ENCODE peak calls at places on chromosomes 3 and 15, in ten cellular contexts. One of them, this sample, is unnamed.

GRCh38 chr3:73192036-73192738 is 130.7 kb downstream of the EBLN2 start:
- DNase-seq in CD4-positive, alpha-beta T cell: no peak
- DNase-seq in PC-3: peak
- DNase-seq in fibroblast of lung: no peak
- DNase-seq in AG04450: no peak
- DNase-seq in tibial nerve: no peak
- DNase-seq in cardiac muscle cell: no peak
- DNase-seq in CD8-positive, alpha-beta memory T cell: no peak
- DNase-seq in GM23338: peak
- DNase-seq in upper lobe of right lung: no peak
- DNase-seq in this sample: no peak

GRCh38 chr3:112930771-112931170 is 44.1 kb downstream of the CD200R1 start:
- DNase-seq in CD4-positive, alpha-beta T cell: no peak
- DNase-seq in CD8-positive, alpha-beta memory T cell: no peak
- DNase-seq in fibroblast of lung: peak
- DNase-seq in upper lobe of right lung: no peak
- DNase-seq in cardiac muscle cell: no peak
- DNase-seq in GM23338: no peak
- DNase-seq in PC-3: no peak
- DNase-seq in tibial nerve: no peak
- DNase-seq in AG04450: no peak
- DNase-seq in this sample: no peak

GRCh38 chr3:147377412-147378185 is 28.7 kb downstream of the ZIC4 start:
- DNase-seq in CD8-positive, alpha-beta memory T cell: no peak
- DNase-seq in cardiac muscle cell: no peak
- DNase-seq in upper lobe of right lung: no peak
- DNase-seq in fibroblast of lung: no peak
- DNase-seq in GM23338: peak
- DNase-seq in tibial nerve: no peak
- DNase-seq in PC-3: no peak
- DNase-seq in AG04450: no peak
- DNase-seq in CD4-positive, alpha-beta T cell: no peak
- DNase-seq in this sample: no peak

GRCh38 chr3:112017081-112017480 is 17.5 kb upstream of the TMPRSS7 start:
- DNase-seq in fibroblast of lung: no peak
- DNase-seq in PC-3: no peak
- DNase-seq in CD8-positive, alpha-beta memory T cell: no peak
- DNase-seq in CD4-positive, alpha-beta T cell: no peak
- DNase-seq in GM23338: no peak
- DNase-seq in AG04450: no peak
- DNase-seq in upper lobe of right lung: no peak
- DNase-seq in tibial nerve: no peak
- DNase-seq in cardiac muscle cell: no peak
- DNase-seq in this sample: no peak

GRCh38 chr3:16127257-16127656 is 47.2 kb upstream of the GALNT15 start:
- DNase-seq in cardiac muscle cell: no peak
- DNase-seq in CD4-positive, alpha-beta T cell: no peak
- DNase-seq in upper lobe of right lung: no peak
- DNase-seq in tibial nerve: no peak
- DNase-seq in CD8-positive, alpha-beta memory T cell: no peak
- DNase-seq in PC-3: no peak
- DNase-seq in GM23338: no peak
- DNase-seq in fibroblast of lung: peak
- DNase-seq in AG04450: no peak
- DNase-seq in this sample: no peak

GRCh38 chr3:51722362-51722761 is 15.5 kb downstream of the GRM2 start:
- DNase-seq in PC-3: peak
- DNase-seq in cardiac muscle cell: no peak
- DNase-seq in GM23338: peak
- DNase-seq in AG04450: no peak
- DNase-seq in CD8-positive, alpha-beta memory T cell: no peak
- DNase-seq in fibroblast of lung: no peak
- DNase-seq in tibial nerve: no peak
- DNase-seq in upper lobe of right lung: no peak
- DNase-seq in CD4-positive, alpha-beta T cell: no peak
- DNase-seq in this sample: no peak

GRCh38 chr3:143128212-143128611 is 8.6 kb downstream of the CHST2 start:
- DNase-seq in AG04450: no peak
- DNase-seq in cardiac muscle cell: no peak
- DNase-seq in fibroblast of lung: no peak
- DNase-seq in GM23338: no peak
- DNase-seq in PC-3: no peak
- DNase-seq in tibial nerve: no peak
- DNase-seq in upper lobe of right lung: no peak
- DNase-seq in CD4-positive, alpha-beta T cell: no peak
- DNase-seq in CD8-positive, alpha-beta memory T cell: no peak
- DNase-seq in this sample: no peak

GRCh38 chr15:66740802-66741201 is 38.8 kb downstream of the SMAD6 start:
- DNase-seq in GM23338: no peak
- DNase-seq in CD8-positive, alpha-beta memory T cell: no peak
- DNase-seq in fibroblast of lung: no peak
- DNase-seq in PC-3: peak
- DNase-seq in upper lobe of right lung: peak
- DNase-seq in cardiac muscle cell: peak
- DNase-seq in tibial nerve: peak
- DNase-seq in CD4-positive, alpha-beta T cell: no peak
- DNase-seq in AG04450: no peak
- DNase-seq in this sample: peak

GRCh38 chr3:12916159-12916558 is 74.8 kb upstream of the RPL32 start:
- DNase-seq in cardiac muscle cell: no peak
- DNase-seq in fibroblast of lung: no peak
- DNase-seq in upper lobe of right lung: no peak
- DNase-seq in CD8-positive, alpha-beta memory T cell: peak
- DNase-seq in PC-3: no peak
- DNase-seq in GM23338: no peak
- DNase-seq in AG04450: no peak
- DNase-seq in tibial nerve: no peak
- DNase-seq in CD4-positive, alpha-beta T cell: peak
- DNase-seq in this sample: no peak

GRCh38 chr3:169379496-169380121 is 283.9 kb downstream of the MECOM start:
- DNase-seq in PC-3: no peak
- DNase-seq in CD8-positive, alpha-beta memory T cell: no peak
- DNase-seq in GM23338: no peak
- DNase-seq in fibroblast of lung: no peak
- DNase-seq in cardiac muscle cell: no peak
- DNase-seq in upper lobe of right lung: no peak
- DNase-seq in tibial nerve: no peak
- DNase-seq in CD4-positive, alpha-beta T cell: no peak
- DNase-seq in AG04450: no peak
- DNase-seq in this sample: no peak

GRCh38 chr3:120661106-120661962 is 20.7 kb downstream of the HGD start:
- DNase-seq in AG04450: no peak
- DNase-seq in PC-3: peak
- DNase-seq in upper lobe of right lung: no peak
- DNase-seq in fibroblast of lung: no peak
- DNase-seq in cardiac muscle cell: peak
- DNase-seq in tibial nerve: no peak
- DNase-seq in CD4-positive, alpha-beta T cell: no peak
- DNase-seq in GM23338: no peak
- DNase-seq in CD8-positive, alpha-beta memory T cell: no peak
- DNase-seq in this sample: no peak

DNA sequence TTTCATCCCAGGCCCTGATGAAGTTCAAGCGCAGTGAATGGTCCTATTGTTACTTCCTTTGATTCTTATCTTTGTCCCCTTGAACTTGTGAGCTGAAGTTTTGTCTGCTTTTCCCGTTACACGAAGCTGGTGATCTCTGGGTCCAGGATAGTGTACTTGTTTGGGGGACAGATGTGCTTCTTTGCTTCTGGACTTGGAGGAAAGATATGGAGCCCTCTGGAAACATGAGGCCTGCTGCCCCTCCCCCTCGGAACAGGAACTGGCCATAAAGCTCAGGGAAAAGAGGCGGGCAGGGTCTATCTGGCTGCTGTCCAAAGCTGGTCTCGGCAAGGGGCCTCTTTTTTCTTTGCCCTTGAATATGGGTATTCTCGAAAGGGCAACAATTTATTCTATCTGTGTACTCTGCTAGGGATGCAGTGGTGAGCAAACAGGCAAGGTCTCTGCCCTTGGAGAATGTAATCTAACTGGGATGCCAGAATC is 47.6 kb downstream of the IDH2 start:
- DNase-seq in tibial nerve: no peak
- DNase-seq in GM23338: no peak
- DNase-seq in cardiac muscle cell: no peak
- DNase-seq in PC-3: no peak
- DNase-seq in upper lobe of right lung: no peak
- DNase-seq in AG04450: no peak
- DNase-seq in CD8-positive, alpha-beta memory T cell: no peak
- DNase-seq in fibroblast of lung: no peak
- DNase-seq in CD4-positive, alpha-beta T cell: no peak
- DNase-seq in this sample: no peak
- H3K27ac ChIP-seq in tibial nerve: no peak
- H3K27ac ChIP-seq in GM23338: no peak
- H3K27ac ChIP-seq in cardiac muscle cell: peak
- H3K27ac ChIP-seq in PC-3: no peak
- H3K27ac ChIP-seq in upper lobe of right lung: no peak
- H3K27ac ChIP-seq in AG04450: no peak
- H3K27ac ChIP-seq in CD8-positive, alpha-beta memory T cell: no peak
- H3K27ac ChIP-seq in fibroblast of lung: no peak
- H3K27ac ChIP-seq in CD4-positive, alpha-beta T cell: no peak
- H3K27ac ChIP-seq in this sample: no peak

DNA sequence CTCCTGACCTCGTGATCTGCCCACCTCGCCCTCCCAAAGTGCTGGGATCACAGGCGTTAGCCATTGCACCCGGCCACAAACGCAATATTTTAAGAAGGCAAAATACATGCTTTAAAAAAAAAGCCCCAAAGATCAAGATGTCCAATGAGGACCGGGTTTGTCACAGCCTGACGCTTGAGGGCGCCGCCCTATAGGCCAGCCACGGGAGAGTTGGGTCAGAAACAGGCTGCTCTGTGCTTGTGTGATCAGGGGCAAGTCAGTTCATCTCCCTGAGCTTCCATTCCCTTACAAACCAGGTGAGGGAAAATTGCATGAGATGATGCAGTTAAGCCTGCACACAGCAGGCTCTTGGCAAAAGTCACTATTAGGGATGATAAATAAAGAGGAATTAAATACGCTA is 23.9 kb downstream of the FAM174B start:
- DNase-seq in PC-3: peak
- DNase-seq in GM23338: no peak
- DNase-seq in upper lobe of right lung: peak
- DNase-seq in CD4-positive, alpha-beta T cell: no peak
- DNase-seq in CD8-positive, alpha-beta memory T cell: no peak
- DNase-seq in tibial nerve: no peak
- DNase-seq in cardiac muscle cell: no peak
- DNase-seq in AG04450: no peak
- DNase-seq in fibroblast of lung: no peak
- DNase-seq in this sample: no peak
- H3K27ac ChIP-seq in PC-3: no peak
- H3K27ac ChIP-seq in GM23338: no peak
- H3K27ac ChIP-seq in upper lobe of right lung: no peak
- H3K27ac ChIP-seq in CD4-positive, alpha-beta T cell: no peak
- H3K27ac ChIP-seq in CD8-positive, alpha-beta memory T cell: no peak
- H3K27ac ChIP-seq in tibial nerve: no peak
- H3K27ac ChIP-seq in cardiac muscle cell: no peak
- H3K27ac ChIP-seq in AG04450: no peak
- H3K27ac ChIP-seq in fibroblast of lung: no peak
- H3K27ac ChIP-seq in this sample: no peak

GRCh38 chr15:31409196-31409595 is 82.6 kb downstream of the KLF13 start:
- DNase-seq in AG04450: no peak
- DNase-seq in CD4-positive, alpha-beta T cell: no peak
- DNase-seq in GM23338: no peak
- DNase-seq in upper lobe of right lung: no peak
- DNase-seq in tibial nerve: no peak
- DNase-seq in cardiac muscle cell: peak
- DNase-seq in CD8-positive, alpha-beta memory T cell: no peak
- DNase-seq in fibroblast of lung: no peak
- DNase-seq in PC-3: no peak
- DNase-seq in this sample: no peak
- H3K27ac ChIP-seq in AG04450: no peak
- H3K27ac ChIP-seq in CD4-positive, alpha-beta T cell: no peak
- H3K27ac ChIP-seq in GM23338: no peak
- H3K27ac ChIP-seq in upper lobe of right lung: no peak
- H3K27ac ChIP-seq in tibial nerve: no peak
- H3K27ac ChIP-seq in cardiac muscle cell: no peak
- H3K27ac ChIP-seq in CD8-positive, alpha-beta memory T cell: no peak
- H3K27ac ChIP-seq in fibroblast of lung: no peak
- H3K27ac ChIP-seq in PC-3: no peak
- H3K27ac ChIP-seq in this sample: no peak

DNA sequence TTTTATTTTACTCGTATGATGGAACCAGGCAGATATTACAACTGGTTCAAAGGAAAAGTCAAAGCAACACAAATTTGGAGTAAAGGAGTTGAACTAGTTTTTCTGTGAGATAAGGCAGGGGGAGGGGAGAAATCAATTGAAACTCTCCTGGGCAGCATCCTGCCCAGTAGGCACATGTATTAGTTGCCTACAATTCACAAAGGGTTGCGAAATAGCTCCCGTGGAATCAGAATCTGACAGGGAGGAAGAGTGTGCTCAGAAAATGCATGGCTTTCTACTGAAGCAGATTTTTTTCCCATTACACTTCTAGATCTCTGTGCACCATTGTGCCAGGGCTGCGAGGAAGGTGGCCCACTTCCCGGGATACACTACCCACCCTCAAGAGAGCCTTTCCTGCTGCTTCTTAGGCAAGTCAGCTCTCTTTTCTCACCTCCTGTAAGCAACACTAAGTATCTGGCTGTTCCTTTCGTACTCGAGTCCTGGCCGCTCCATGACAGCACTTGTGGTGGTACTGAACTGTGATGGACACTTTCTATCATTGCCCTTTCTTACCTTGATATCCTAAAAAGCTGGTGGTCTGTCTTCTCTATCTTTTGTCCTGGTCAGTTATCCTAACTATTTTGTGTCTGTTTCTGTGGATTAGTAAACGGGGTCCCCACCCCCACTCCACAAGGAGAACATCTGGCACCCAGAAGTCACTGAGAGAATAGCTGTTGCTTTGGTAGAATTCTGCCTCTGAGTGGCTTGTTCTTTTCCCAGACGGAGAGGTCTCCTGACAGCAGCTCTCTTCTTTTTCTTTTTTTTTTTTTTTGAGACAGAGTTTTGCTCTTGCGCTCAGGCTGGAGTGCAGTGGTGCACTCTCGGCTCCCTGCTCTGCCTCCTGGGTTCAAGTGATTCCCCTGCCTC is 74.8 kb downstream of the RPL39L start:
- DNase-seq in PC-3: peak
- DNase-seq in GM23338: peak
- DNase-seq in upper lobe of right lung: no peak
- DNase-seq in cardiac muscle cell: peak
- DNase-seq in CD8-positive, alpha-beta memory T cell: no peak
- DNase-seq in fibroblast of lung: no peak
- DNase-seq in CD4-positive, alpha-beta T cell: no peak
- DNase-seq in AG04450: no peak
- DNase-seq in tibial nerve: no peak
- DNase-seq in this sample: no peak
- H3K27ac ChIP-seq in PC-3: peak
- H3K27ac ChIP-seq in GM23338: peak
- H3K27ac ChIP-seq in upper lobe of right lung: peak
- H3K27ac ChIP-seq in cardiac muscle cell: peak
- H3K27ac ChIP-seq in CD8-positive, alpha-beta memory T cell: no peak
- H3K27ac ChIP-seq in fibroblast of lung: no peak
- H3K27ac ChIP-seq in CD4-positive, alpha-beta T cell: peak
- H3K27ac ChIP-seq in AG04450: no peak
- H3K27ac ChIP-seq in tibial nerve: no peak
- H3K27ac ChIP-seq in this sample: peak

GRCh38 chr15:85014932-85015331 is 33.3 kb downstream of the PDE8A start:
- DNase-seq in tibial nerve: no peak
- DNase-seq in AG04450: no peak
- DNase-seq in fibroblast of lung: no peak
- DNase-seq in CD4-positive, alpha-beta T cell: no peak
- DNase-seq in CD8-positive, alpha-beta memory T cell: no peak
- DNase-seq in PC-3: no peak
- DNase-seq in upper lobe of right lung: no peak
- DNase-seq in cardiac muscle cell: no peak
- DNase-seq in GM23338: no peak
- DNase-seq in this sample: no peak
- H3K27ac ChIP-seq in tibial nerve: no peak
- H3K27ac ChIP-seq in AG04450: no peak
- H3K27ac ChIP-seq in fibroblast of lung: no peak
- H3K27ac ChIP-seq in CD4-positive, alpha-beta T cell: no peak
- H3K27ac ChIP-seq in CD8-positive, alpha-beta memory T cell: no peak
- H3K27ac ChIP-seq in PC-3: no peak
- H3K27ac ChIP-seq in upper lobe of right lung: no peak
- H3K27ac ChIP-seq in cardiac muscle cell: no peak
- H3K27ac ChIP-seq in GM23338: no peak
- H3K27ac ChIP-seq in this sample: no peak